ENCODE peak calls at places on chromosomes 16 and 17, in six cellular contexts. P, F, G, C, S and K are unnamed samples.
A peak's percentile ranks its signal among the peaks of the same experiment; 100 is the strongest.

GRCh38 chr17:9729034-9729650 is 62.2 kb downstream of the DHRS7C start:
- DNase-seq in G (peak; percentile 73), C (peak; percentile 56), S (no peak), F (peak; percentile 65), P (no peak), K (peak; percentile 60)

GRCh38 chr17:40168262-40168832 is 8.9 kb upstream of the RAPGEFL1 start:
- DNase-seq in F (peak; percentile 65), S (peak; percentile 42), C (peak; percentile 77), P (no peak), G (peak; percentile 70), K (peak; percentile 70)

GRCh38 chr17:36778458-36778857 is 158.8 kb upstream of the LHX1 start:
- DNase-seq in F (no peak), S (peak; percentile 65), G (no peak), C (no peak), P (no peak), K (no peak)

GRCh38 chr17:75273968-75274708 is 3.1 kb upstream of the MIF4GD start:
- DNase-seq in P (no peak), F (peak; percentile 53), C (no peak), S (no peak), G (peak; percentile 76), K (peak; percentile 91)

GRCh38 chr16:29710227-29711219 is 31.5 kb downstream of the QPRT start:
- DNase-seq in C (peak; percentile 66), P (no peak), F (peak; percentile 68), G (peak; percentile 70), S (no peak), K (peak; percentile 79)

GRCh38 chr17:78258323-78259229 is 27.1 kb downstream of the TMEM235 start:
- DNase-seq in S (peak; percentile 35), C (peak; percentile 8), F (no peak), G (no peak), P (no peak), K (no peak)

GRCh38 chr17:68567581-68567980 is 33.6 kb downstream of the FAM20A start:
- DNase-seq in F (no peak), S (no peak), P (no peak), C (no peak), G (no peak), K (no peak)

GRCh38 chr17:3828151-3828851 is 17.7 kb downstream of the NCBP3 start:
- DNase-seq in G (no peak), S (peak; percentile 60), F (no peak), C (no peak), P (no peak), K (no peak)

GRCh38 chr17:4944554-4945175 is 3.7 kb downstream of the PFN1 start:
- DNase-seq in C (no peak), P (no peak), G (no peak), F (no peak), S (no peak), K (no peak)

GRCh38 chr17:28047806-28048205 is 5.3 kb downstream of the NLK start:
- DNase-seq in P (no peak), S (no peak), G (no peak), F (no peak), C (peak; percentile 56), K (no peak)

GRCh38 chr17:74235040-74235581 is 21.7 kb downstream of the TTYH2 start:
- DNase-seq in F (no peak), C (no peak), G (no peak), P (no peak), S (peak; percentile 67), K (no peak)

GRCh38 chr17:43890240-43890639 is 17.1 kb downstream of the MPP2 start:
- DNase-seq in C (no peak), G (no peak), F (no peak), S (no peak), P (no peak), K (no peak)

GRCh38 chr17:80413771-80414507 is 1.0 kb upstream of the ENDOV start:
- DNase-seq in P (no peak), F (peak; percentile 34), C (no peak), G (no peak), S (no peak), K (no peak)

GRCh38 chr16:12801511-12802042 is 2.1 kb downstream of the CPPED1 start:
- DNase-seq in F (no peak), S (no peak), G (no peak), C (no peak), P (no peak), K (peak; percentile 80)

GRCh38 chr17:29699283-29699682 is 76.6 kb upstream of the CORO6 start:
- DNase-seq in C (no peak), G (no peak), S (peak; percentile 85), F (no peak), P (no peak), K (no peak)

GRCh38 chr16:68737046-68737729 is at the start of gene CDH1:
- DNase-seq in F (peak; percentile 86), S (peak; percentile 98), P (peak; percentile 97), C (peak; percentile 70), G (peak; percentile 96), K (no peak)

GRCh38 chr17:32142857-32143524 is 689 bp downstream of the RHOT1 start:
- DNase-seq in P (peak; percentile 73), C (peak; percentile 61), S (peak; percentile 87), F (peak; percentile 75), G (peak; percentile 68), K (peak; percentile 63)

GRCh38 chr17:1562178-1562643 is 381 bp downstream of the PITPNA start:
- DNase-seq in F (no peak), C (no peak), G (no peak), S (peak; percentile 59), P (no peak), K (peak; percentile 20)

GRCh38 chr16:10881479-10882030 is 4.6 kb downstream of the CIITA start:
- DNase-seq in C (no peak), G (no peak), P (no peak), S (no peak), F (no peak), K (no peak)
- H3K4me3 ChIP-seq in C (no peak overlapping the region), G (no peak overlapping the region), P (no peak overlapping the region), S (no peak overlapping the region), F (no peak overlapping the region), K (no peak overlapping the region)

DNA sequence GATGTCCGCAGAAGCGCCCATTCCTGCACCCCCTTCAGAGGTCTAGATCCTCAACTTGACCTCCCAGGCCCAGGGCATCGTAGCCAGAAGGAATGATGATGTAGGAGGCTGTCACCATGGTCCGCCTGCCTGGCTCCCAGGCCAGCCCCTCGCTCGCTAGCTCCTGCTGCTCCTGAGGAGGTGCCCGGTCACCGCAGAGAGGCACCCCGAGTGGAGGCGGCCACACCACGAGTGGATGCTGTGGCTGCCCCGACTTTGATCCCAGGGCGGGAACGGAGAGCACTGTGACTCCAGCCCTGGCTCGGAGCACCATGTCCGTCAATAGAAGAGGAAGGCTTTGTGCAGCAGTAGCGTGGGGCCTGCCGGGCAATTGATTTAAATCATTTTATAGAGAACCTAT is 122.7 kb upstream of the GSE1 start:
- DNase-seq in P (no peak), S (no peak), F (no peak), C (no peak), G (no peak), K (no peak)
- TF ChIP-seq CTCF in P (no peak), S (no peak), F (no peak), C (no peak), G (no peak), K (no peak)

GRCh38 chr17:82405051-82405450 is 13.1 kb upstream of the HEXD start:
- DNase-seq in S (no peak), F (no peak), G (no peak), C (no peak), P (no peak), K (no peak)
- H3K4me3 ChIP-seq in S (no peak overlapping the region), F (no peak overlapping the region), G (no peak overlapping the region), C (no peak overlapping the region), P (no peak overlapping the region), K (no peak overlapping the region)

GRCh38 chr16:1823821-1824220 is 2.8 kb downstream of the HAGH start:
- DNase-seq in C (peak; percentile 72), S (peak; percentile 26), P (peak; percentile 29), F (peak; percentile 6), G (peak; percentile 82), K (peak; percentile 35)
- TF ChIP-seq CTCF in C (peak; percentile 49), S (no peak), P (no peak), F (peak; percentile 26), G (peak; percentile 32), K (no peak)

DNA sequence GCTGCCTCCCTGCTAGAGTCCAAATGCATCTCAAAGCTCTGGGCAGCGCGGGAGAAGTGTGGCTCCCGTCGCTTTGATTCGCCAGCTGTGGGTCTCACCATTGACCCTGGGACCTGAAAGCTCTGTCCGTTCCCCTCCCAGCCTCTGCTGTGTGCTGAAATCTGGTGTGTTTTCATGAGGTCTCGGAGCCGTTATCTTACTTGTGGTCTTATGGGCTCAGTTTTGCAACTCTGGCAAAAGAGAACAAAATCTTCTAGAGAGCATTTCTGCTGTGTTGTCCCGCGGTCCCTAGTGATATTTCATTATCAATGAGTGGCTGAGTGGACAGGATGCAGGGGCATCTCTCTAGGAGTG is 13.3 kb downstream of the CRISPLD2 start:
- DNase-seq in F (no peak), G (no peak), C (no peak), S (no peak), P (no peak), K (no peak)
- H3K4me3 ChIP-seq in F (no peak overlapping the region), G (no peak overlapping the region), C (no peak overlapping the region), S (no peak overlapping the region), P (no peak overlapping the region), K (no peak overlapping the region)

DNA sequence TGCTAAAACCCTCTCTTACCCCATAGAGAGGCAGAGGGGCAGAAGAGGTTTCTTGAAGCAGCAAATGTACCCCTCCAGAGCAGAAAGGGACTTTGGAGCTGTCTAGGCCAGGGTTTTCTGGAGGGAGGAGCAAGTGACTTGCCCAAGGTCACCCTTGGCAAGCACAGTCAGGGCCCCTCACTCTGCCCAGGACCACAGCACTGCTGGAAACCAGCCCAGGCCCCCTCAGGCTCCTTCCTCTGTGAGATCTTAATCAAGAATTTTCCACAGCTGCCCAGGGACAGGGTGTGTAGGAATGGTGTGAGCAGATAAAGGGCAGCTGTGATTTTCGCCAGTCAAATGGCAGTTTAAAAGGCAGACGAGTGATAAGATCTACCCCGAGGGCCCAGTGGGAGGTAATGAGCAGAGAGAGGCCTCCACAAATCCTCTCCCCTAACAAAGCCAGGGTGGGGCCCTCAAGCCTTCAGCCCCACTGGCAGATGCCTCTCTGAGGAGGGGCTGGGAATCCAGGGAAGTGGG is 3.9 kb upstream of the SLC12A3 start:
- DNase-seq in C (peak; percentile 68), S (no peak), G (no peak), P (no peak), F (no peak), K (no peak)
- TF ChIP-seq CTCF in C (no peak), S (no peak), G (no peak), P (no peak), F (no peak), K (no peak)

GRCh38 chr16:88634994-88635670 is 3.2 kb upstream of the IL17C start:
- DNase-seq in C (no peak), P (peak; percentile 37), G (no peak), F (no peak), S (no peak), K (no peak)
- H3K4me3 ChIP-seq in C (peak overlapping the region; percentile 62), P (no peak overlapping the region), G (peak overlapping the region; percentile 8), F (no peak overlapping the region), S (no peak overlapping the region), K (peak overlapping the region; percentile 28)